ENCODE peak calls at places on chromosomes 5 and 9, in five cellular contexts. H is SJSA1, T is NCI-H1092, P is NCI-H2171, I is heart right ventricle. J is an unnamed sample.

GRCh38 chr5:172437445-172438303 is 16.7 kb downstream of the SH3PXD2B start:
- DNase-seq in H (peak), T (peak), P (peak), I (peak), J (peak)

GRCh38 chr9:131278421-131279111 is 2.3 kb upstream of the FAM78A start:
- DNase-seq in H (no peak), T (no peak), P (no peak), I (no peak), J (peak)

GRCh38 chr9:121819511-121820231 is 168.2 kb downstream of the DAB2IP start:
- DNase-seq in H (no peak), T (no peak), P (no peak), I (no peak), J (no peak)

GRCh38 chr5:14185336-14186131 is 42.4 kb downstream of the TRIO start:
- DNase-seq in H (peak), T (peak), P (no peak), I (peak), J (no peak)

GRCh38 chr5:154501566-154501965 is 23.5 kb upstream of the HAND1 start:
- DNase-seq in H (no peak), T (no peak), P (no peak), I (no peak), J (no peak)

GRCh38 chr5:39542511-39542910 is 117.7 kb upstream of the DAB2 start:
- DNase-seq in H (no peak), T (no peak), P (no peak), I (no peak), J (no peak)

GRCh38 chr9:123111427-123111826 is 78.0 kb downstream of the GPR21 start:
- DNase-seq in H (no peak), T (no peak), P (no peak), I (no peak), J (no peak)

GRCh38 chr5:60649288-60649917 is 50.6 kb downstream of the DEPDC1B start:
- DNase-seq in H (no peak), T (no peak), P (no peak), I (no peak), J (no peak)

GRCh38 chr5:142896325-142897007 is 126.3 kb downstream of the ARHGAP26 start:
- DNase-seq in H (peak), T (no peak), P (no peak), I (no peak), J (no peak)

GRCh38 chr9:129497064-129497836 is 123.7 kb downstream of the C9orf50 start:
- DNase-seq in H (peak), T (peak), P (peak), I (peak), J (peak)

GRCh38 chr5:1495525-1495897 is 28.2 kb downstream of the LPCAT1 start:
- DNase-seq in H (no peak), T (no peak), P (no peak), I (no peak), J (no peak)

GRCh38 chr9:33202552-33203300 is 35.6 kb upstream of the B4GALT1 start:
- DNase-seq in H (no peak), T (no peak), P (no peak), I (peak), J (peak)

GRCh38 chr5:66554211-66554610 is 42.0 kb upstream of the MAST4 start:
- DNase-seq in H (no peak), T (no peak), P (no peak), I (no peak), J (no peak)

GRCh38 chr9:134853893-134854292 is 26.7 kb upstream of the FCN2 start:
- DNase-seq in H (no peak), T (no peak), P (no peak), I (no peak), J (no peak)

J was measured in right cardiac atrium.